ENCODE peak calls at places on chromosomes 1 and 21, in four cellular contexts. N is SK-N-SH, G is K562, K is H1. E is an unnamed sample.

GRCh38 chr21:37006243-37006520 is 320 bp upstream of the RIPPLY3 start:
- DNase-seq in N (peak), G (no peak), K (peak), E (no peak)

GRCh38 chr1:154154534-154155181 is at the start of gene NUP210L:
- DNase-seq in N (no peak), G (peak), K (peak), E (peak)

GRCh38 chr1:210882414-210883221 is 251.3 kb downstream of the KCNH1 start:
- DNase-seq in N (no peak), G (no peak), K (no peak), E (no peak)

GRCh38 chr1:98086796-98087195 is 166.0 kb upstream of the DPYD start:
- DNase-seq in N (no peak), G (no peak), K (no peak), E (no peak)

GRCh38 chr1:231918239-231919015 is 291.8 kb downstream of the DISC1 start:
- DNase-seq in N (no peak), G (no peak), K (no peak), E (no peak)

GRCh38 chr21:45278156-45278911 is 9.4 kb downstream of the POFUT2 start:
- DNase-seq in N (no peak), G (peak), K (no peak), E (no peak)

GRCh38 chr21:21436012-21436545 is 437.9 kb downstream of the NCAM2 start:
- DNase-seq in N (no peak), G (no peak), K (no peak), E (no peak)

GRCh38 chr1:47468759-47469404 is 31.0 kb downstream of the FOXD2 start:
- DNase-seq in N (no peak), G (no peak), K (no peak), E (no peak)

GRCh38 chr1:208885046-208885445 is 640.9 kb upstream of the PLXNA2 start:
- DNase-seq in N (no peak), G (no peak), K (no peak), E (no peak)

GRCh38 chr1:230568008-230568407 is 74.3 kb upstream of the COG2 start:
- DNase-seq in N (no peak), G (peak), K (peak), E (peak)

GRCh38 chr1:145805057-145805456 is 18.8 kb downstream of the RNF115 start:
- DNase-seq in N (no peak), G (no peak), K (no peak), E (no peak)

GRCh38 chr21:28704746-28705145 is 287.9 kb downstream of the LTN1 start:
- DNase-seq in N (no peak), G (no peak), K (no peak), E (no peak)

GRCh38 chr21:44368711-44369446 is 15.5 kb downstream of the TRPM2 start:
- DNase-seq in N (peak), G (no peak), K (peak), E (peak)

GRCh38 chr1:152111515-152111968 is 3.7 kb downstream of the TCHH start:
- DNase-seq in N (no peak), G (no peak), K (peak), E (peak)

GRCh38 chr21:42830456-42831455 is 48.6 kb downstream of the WDR4 start:
- DNase-seq in N (no peak), G (no peak), K (peak), E (no peak)

GRCh38 chr1:189429610-189430009 is 1048.1 kb downstream of the BRINP3 start:
- DNase-seq in N (peak), G (peak), K (no peak), E (no peak)

GRCh38 chr1:199854681-199855321 is 172.7 kb upstream of the NR5A2 start:
- DNase-seq in N (no peak), G (no peak), K (no peak), E (no peak)

GRCh38 chr1:31703431-31704260 is at the start of gene COL16A1:
- DNase-seq in N (peak), G (no peak), K (peak), E (peak)

GRCh38 chr1:146032613-146033219 is 11.2 kb upstream of the HJV start:
- DNase-seq in N (peak), G (peak), K (no peak), E (no peak)

GRCh38 chr1:29500651-29501050 is 264.3 kb downstream of the PTPRU start:
- DNase-seq in N (no peak), G (no peak), K (peak), E (no peak)

GRCh38 chr21:26846036-26846931 is 1.1 kb upstream of the ADAMTS1 start:
- DNase-seq in N (peak), G (no peak), K (peak), E (peak)

GRCh38 chr1:184665329-184665728 is 89.3 kb downstream of the EDEM3 start:
- DNase-seq in N (no peak), G (no peak), K (no peak), E (no peak)

GRCh38 chr1:61085191-61086086 is 3.1 kb downstream of the NFIA start:
- DNase-seq in N (no peak), G (no peak), K (no peak), E (no peak)

DNA sequence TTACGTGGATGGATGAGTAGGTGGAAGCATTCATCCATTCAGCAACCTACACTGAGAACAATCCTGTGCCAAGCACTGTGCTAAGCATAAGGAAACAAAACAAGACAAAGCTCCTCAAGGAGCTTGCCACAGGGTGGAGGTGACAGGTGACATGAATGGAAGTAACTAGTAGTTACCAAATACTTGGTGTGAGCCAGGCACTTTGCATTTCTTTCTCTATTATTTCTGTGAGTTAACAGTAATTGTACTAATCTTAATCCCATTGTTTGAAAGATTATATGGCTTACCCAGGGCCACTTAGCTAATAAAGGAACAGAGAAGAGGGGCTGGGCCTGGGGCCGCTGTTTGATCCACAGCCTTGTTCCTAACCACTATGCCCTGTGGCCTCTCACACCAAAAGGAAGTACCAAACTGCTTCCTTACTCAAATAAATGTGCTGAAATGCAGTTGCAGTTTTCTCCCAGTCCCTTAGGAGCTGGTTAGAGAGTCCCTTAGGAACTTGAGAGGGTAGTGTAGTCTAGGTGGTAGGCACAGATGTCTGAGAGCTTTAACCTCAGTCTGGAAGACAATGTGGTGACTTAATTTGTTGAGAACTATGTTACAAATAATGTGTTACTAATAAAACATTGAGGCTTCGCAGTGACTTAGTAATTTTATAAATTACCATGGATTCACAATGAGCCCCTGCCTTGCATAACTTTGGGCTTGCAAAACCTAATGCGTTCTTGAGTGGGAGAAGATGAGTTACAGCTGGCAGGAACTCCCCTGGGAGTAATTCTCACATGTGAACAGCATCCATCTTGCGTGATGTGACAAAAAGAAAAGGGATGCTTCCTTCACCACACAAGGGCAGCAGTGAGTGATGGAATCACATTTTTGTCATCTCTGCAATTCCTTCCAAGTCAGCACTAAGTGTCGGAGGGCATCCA is 69.8 kb downstream of the MPZL1 start:
- DNase-seq in N (no peak), G (no peak), K (no peak), E (no peak)
- TF ChIP-seq TEAD4 in N (no peak), G (no peak), K (no peak), E (no peak)

GRCh38 chr1:68384321-68384813 is 65.4 kb downstream of the RPE65 start:
- DNase-seq in N (no peak), G (peak), K (no peak), E (no peak)
- TF ChIP-seq TEAD4 in N (peak), G (no peak), K (no peak), E (no peak)

GRCh38 chr1:91199988-91200387 is 178.2 kb upstream of the ZNF644 start:
- DNase-seq in N (no peak), G (no peak), K (no peak), E (no peak)
- TF ChIP-seq TEAD4 in N (no peak), G (no peak), K (no peak), E (no peak)

GRCh38 chr1:223534677-223535076 is 130.8 kb downstream of the CAPN8 start:
- DNase-seq in N (no peak), G (no peak), K (no peak), E (no peak)

GRCh38 chr1:223535261-223535778 is 130.2 kb downstream of the CAPN8 start:
- DNase-seq in N (no peak), G (no peak), K (no peak), E (no peak)

GRCh38 chr1:223542831-223543230 is 122.7 kb downstream of the CAPN8 start:
- DNase-seq in N (no peak), G (no peak), K (no peak), E (no peak)

GRCh38 chr1:223540485-223541106 is 124.9 kb downstream of the CAPN8 start:
- DNase-seq in N (no peak), G (no peak), K (no peak), E (no peak)

GRCh38 chr1:223538921-223539445 is 126.5 kb downstream of the CAPN8 start:
- DNase-seq in N (no peak), G (no peak), K (no peak), E (no peak)
- TF ChIP-seq TEAD4 in N (no peak), G (no peak), K (no peak), E (no peak)

GRCh38 chr1:111730282-111730681 is 8.9 kb downstream of the INKA2 start:
- DNase-seq in N (no peak), G (no peak), K (no peak), E (no peak)
- TF ChIP-seq TEAD4 in N (no peak), G (no peak), K (no peak), E (no peak)

DNA sequence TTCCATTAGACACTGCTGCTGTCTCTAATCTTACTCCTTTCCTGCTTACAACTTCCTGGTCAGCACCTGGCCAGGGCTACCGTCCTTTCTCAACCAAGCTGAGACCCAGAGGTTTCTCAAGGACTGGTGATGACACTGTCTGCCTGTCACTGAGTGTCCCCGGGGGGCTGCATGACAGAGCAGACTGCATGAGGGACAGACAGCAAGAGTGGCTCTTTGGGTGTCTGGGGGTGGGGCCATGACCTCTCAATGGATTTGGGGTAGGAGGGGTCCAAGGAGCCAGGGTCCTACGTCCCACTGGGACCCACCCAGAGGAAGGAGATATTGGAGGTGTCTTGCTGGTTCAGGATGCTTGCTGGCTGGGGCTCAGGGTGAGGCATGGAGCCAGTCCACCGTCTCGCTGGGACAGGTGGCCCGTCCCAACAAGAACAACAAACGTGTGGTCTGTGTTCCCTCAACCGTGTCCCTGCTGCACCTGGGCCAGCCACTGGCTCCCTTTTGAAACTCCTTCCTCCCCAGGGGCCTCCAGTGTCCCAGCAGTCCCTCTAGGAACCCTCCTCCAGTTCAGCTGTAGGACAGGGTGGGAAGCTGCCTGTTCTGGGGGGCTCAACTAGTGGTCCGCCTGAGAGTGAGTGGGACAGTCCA is 344.6 kb upstream of the AJAP1 start:
- DNase-seq in N (no peak), G (no peak), K (no peak), E (no peak)
- TF ChIP-seq TEAD4 in N (no peak), G (no peak), K (no peak), E (no peak)

E was measured in WTC11.